ENCODE peak calls at places on chromosomes 1 and 21, in four cellular contexts. C is effector memory CD4-positive, alpha-beta T cell; Y is neural progenitor cell; Z is pancreas. F is an unnamed sample. For H3K4me1 and H3K27me3, the result is how much of the 10 kb centered on the place peaks cover.

GRCh38 chr1:18934205-18935000 is 22.1 kb downstream of the IFFO2 start:
- DNase-seq in C (no peak), Y (no peak), Z (no peak), F (no peak)

GRCh38 chr1:8646189-8646588 is 171.3 kb downstream of the RERE start:
- DNase-seq in Z (no peak), Y (no peak), C (no peak), F (no peak)

GRCh38 chr1:53614231-53615021 is 124.5 kb downstream of the GLIS1 start:
- DNase-seq in Y (no peak), Z (no peak), C (no peak), F (no peak)

GRCh38 chr1:200021537-200022238 is 5.8 kb upstream of the NR5A2 start:
- DNase-seq in Z (no peak), Y (no peak), C (no peak), F (no peak)

GRCh38 chr21:45596704-45597318 is 46.7 kb upstream of the PCBP3 start:
- DNase-seq in C (peak), Y (peak), Z (peak), F (peak)

GRCh38 chr1:203048555-203049051 is 22.3 kb downstream of the PPFIA4 start:
- DNase-seq in C (no peak), Z (no peak), Y (peak), F (no peak)

GRCh38 chr1:8671313-8671917 is 146.0 kb downstream of the RERE start:
- DNase-seq in C (no peak), Z (no peak), Y (peak), F (no peak)

GRCh38 chr21:44285547-44285992 is at the start of gene AIRE:
- DNase-seq in Y (peak), C (no peak), Z (peak), F (no peak)

GRCh38 chr1:3130268-3130667 is 61.3 kb downstream of the PRDM16 start:
- DNase-seq in Y (peak), C (no peak), Z (no peak), F (no peak)

GRCh38 chr1:48396208-48396607 is 75.8 kb downstream of the SPATA6 start:
- DNase-seq in C (no peak), Z (no peak), Y (no peak), F (no peak)

GRCh38 chr1:200912737-200913407 is 18.2 kb downstream of the INAVA start:
- DNase-seq in C (no peak), Y (no peak), Z (no peak), F (no peak)

GRCh38 chr1:17752356-17752755 is 2.8 kb upstream of the ACTL8 start:
- DNase-seq in Z (no peak), Y (no peak), C (no peak), F (no peak)

GRCh38 chr1:207020709-207021107 is 11.8 kb downstream of the C1orf116 start:
- DNase-seq in Z (no peak), Y (no peak), C (no peak), F (no peak)

GRCh38 chr1:17878837-17879236 is 123.7 kb downstream of the ACTL8 start:
- DNase-seq in C (no peak), Y (no peak), Z (no peak), F (no peak)

GRCh38 chr1:228022571-228023293 is 15.9 kb downstream of the WNT3A start:
- DNase-seq in Y (no peak), C (no peak), Z (peak), F (no peak)

GRCh38 chr1:1666526-1666925 is 7.7 kb upstream of the CDK11B start:
- DNase-seq in Y (no peak), C (no peak), Z (no peak), F (no peak)

GRCh38 chr1:219699870-219700269 is 87.0 kb upstream of the ZC3H11B start:
- DNase-seq in Y (no peak), Z (no peak), C (no peak), F (no peak)

GRCh38 chr1:53091841-53092645 is 30.0 kb downstream of the PODN start:
- DNase-seq in Y (no peak), Z (peak), C (no peak), F (no peak)

GRCh38 chr1:155961937-155962336 is 16.4 kb downstream of the ARHGEF2 start:
- DNase-seq in Z (no peak), Y (no peak), C (no peak), F (no peak)

GRCh38 chr1:224116131-224116530 is 2.2 kb downstream of the FBXO28 start:
- DNase-seq in Z (no peak), C (no peak), Y (peak), F (no peak)

GRCh38 chr1:212731630-212732029 is 32.0 kb upstream of the BATF3 start:
- DNase-seq in C (no peak), Y (no peak), Z (no peak), F (no peak)

GRCh38 chr21:36747815-36748381 is 49.0 kb downstream of the SIM2 start:
- DNase-seq in Y (peak), C (no peak), Z (peak), F (no peak)

GRCh38 chr1:230052665-230053064 is 14.4 kb upstream of the GALNT2 start:
- DNase-seq in Z (no peak), Y (no peak), C (no peak), F (no peak)

GRCh38 chr21:38643404-38644023 is 145.2 kb upstream of the ERG start:
- DNase-seq in Z (no peak), C (no peak), Y (no peak), F (no peak)

GRCh38 chr1:171494086-171494485 is 8.8 kb downstream of the PRRC2C start:
- DNase-seq in Z (no peak), C (no peak), Y (no peak), F (no peak)

GRCh38 chr1:181128592-181129497 is 40.3 kb downstream of the IER5 start:
- DNase-seq in Z (no peak), C (no peak), Y (peak), F (no peak)

GRCh38 chr1:181126871-181127587 is 38.5 kb downstream of the IER5 start:
- DNase-seq in Z (no peak), Y (no peak), C (no peak), F (no peak)

GRCh38 chr1:181126289-181126688 is 37.8 kb downstream of the IER5 start:
- DNase-seq in C (no peak), Y (no peak), Z (no peak), F (no peak)

GRCh38 chr1:181129771-181130606 is 41.5 kb downstream of the IER5 start:
- DNase-seq in Z (no peak), Y (no peak), C (no peak), F (no peak)

DNA sequence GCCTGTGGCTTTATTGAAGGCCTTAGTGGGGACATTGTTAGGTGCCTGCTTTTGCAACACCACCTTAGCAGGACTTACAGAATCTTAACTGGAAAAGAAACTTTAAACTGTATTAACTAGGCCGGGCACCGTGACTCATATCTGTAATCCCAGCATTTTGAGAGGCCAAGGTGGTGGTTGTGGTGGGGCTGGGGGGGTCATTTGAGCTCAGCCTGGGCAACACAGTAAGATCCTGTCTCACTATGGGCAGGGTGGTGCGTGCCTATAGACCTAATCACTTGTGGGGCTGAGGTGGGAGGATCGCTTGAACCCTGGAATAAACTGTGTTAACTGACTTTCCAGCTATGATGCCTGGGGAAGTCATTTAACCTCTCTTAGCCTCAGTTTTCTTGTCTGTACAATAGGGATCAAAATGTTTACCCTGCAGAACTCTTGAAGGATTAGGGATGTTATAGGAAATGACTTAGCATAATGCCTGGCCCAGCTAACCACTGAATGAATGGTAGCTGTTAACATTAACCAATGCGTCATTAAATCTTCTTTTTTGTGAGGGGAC is 39.5 kb downstream of the IER5 start:
- DNase-seq in Z (no peak), C (no peak), Y (no peak), F (no peak)
- H3K27ac ChIP-seq in Z (no peak), C (no peak), Y (no peak), F (no peak)

GRCh38 chr1:116418091-116418830 is 45.2 kb downstream of the ATP1A1 start:
- DNase-seq in C (peak), Y (peak), Z (peak), F (peak)
- H3K4me1 ChIP-seq in C (under half), Y (under half), Z (under half), F (under half)

GRCh38 chr1:11458811-11459275 is 20.1 kb upstream of the DISP3 start:
- DNase-seq in Y (peak), Z (no peak), C (no peak), F (no peak)
- H3K27me3 ChIP-seq in Y (under half), Z (under half), C (under half), F (under half)

GRCh38 chr1:15583016-15583706 is 1.7 kb downstream of the AGMAT start:
- DNase-seq in C (no peak), Y (no peak), Z (no peak), F (no peak)
- H3K27ac ChIP-seq in C (no peak), Y (no peak), Z (no peak), F (no peak)

GRCh38 chr1:27597511-27598216 is 6.3 kb downstream of the AHDC1 start:
- DNase-seq in Y (no peak), C (no peak), Z (no peak), F (no peak)

GRCh38 chr1:27598902-27599528 is 4.9 kb downstream of the AHDC1 start:
- DNase-seq in C (no peak), Z (peak), Y (peak), F (no peak)

GRCh38 chr1:27599605-27600499 is 4.1 kb downstream of the AHDC1 start:
- DNase-seq in Z (no peak), C (no peak), Y (no peak), F (no peak)

GRCh38 chr1:27597036-27597435 is 6.9 kb downstream of the AHDC1 start:
- DNase-seq in Z (no peak), Y (no peak), C (no peak), F (no peak)

GRCh38 chr1:27598288-27598687 is 5.7 kb downstream of the AHDC1 start:
- DNase-seq in C (no peak), Y (peak), Z (no peak), F (no peak)
- H3K4me1 ChIP-seq in C (half or more), Y (half or more), Z (under half), F (half or more)

GRCh38 chr21:35366348-35367085 is 317.4 kb upstream of the RUNX1 start:
- DNase-seq in Z (no peak), C (no peak), Y (no peak), F (no peak)
- H3K27me3 ChIP-seq in Z (under half), C (under half), Y (under half), F (under half)

GRCh38 chr1:113868387-113869083 is 3.0 kb downstream of the PTPN22 start:
- DNase-seq in Z (no peak), C (no peak), Y (no peak), F (no peak)

GRCh38 chr1:113874017-113874879 is 2.7 kb upstream of the PTPN22 start:
- DNase-seq in C (no peak), Z (peak), Y (peak), F (no peak)

GRCh38 chr1:113871597-113872113 is at the start of gene PTPN22:
- DNase-seq in Y (no peak), Z (no peak), C (peak), F (peak)

GRCh38 chr1:113872219-113872934 is 865 bp upstream of the PTPN22 start:
- DNase-seq in Z (no peak), C (no peak), Y (no peak), F (no peak)

GRCh38 chr1:113870778-113871177 is 734 bp downstream of the PTPN22 start:
- DNase-seq in Z (no peak), Y (no peak), C (no peak), F (no peak)
- H3K27ac ChIP-seq in Z (no peak), Y (no peak), C (peak), F (peak)

F was measured in CD8-positive, alpha-beta memory T cell.